ENCODE peak calls at places on chromosomes 6 and 20, in eight cellular contexts. T is uterus, K is GM23248, V is adrenal gland, A is fibroblast of lung, B is mesendoderm, Z is lower lobe of right lung, C is brain microvascular endothelial cell. Q is an unnamed sample.

GRCh38 chr20:17320456-17320855 is 93.6 kb downstream of the PCSK2 start:
- DNase-seq in T (no peak), K (peak), V (no peak), A (no peak), B (no peak), Z (no peak), C (no peak), Q (no peak)

GRCh38 chr20:64109390-64109747 is 2.0 kb upstream of the NPBWR2 start:
- DNase-seq in T (no peak), K (no peak), V (no peak), A (no peak), B (no peak), Z (no peak), C (no peak), Q (no peak)

GRCh38 chr6:136439514-136440186 is 110.6 kb downstream of the MAP7 start:
- DNase-seq in T (no peak), K (no peak), V (no peak), A (peak), B (no peak), Z (no peak), C (no peak), Q (no peak)

GRCh38 chr6:139568956-139569538 is 194.6 kb upstream of the CITED2 start:
- DNase-seq in T (no peak), K (peak), V (no peak), A (peak), B (peak), Z (no peak), C (peak), Q (peak)

GRCh38 chr6:8389034-8389818 is 46.1 kb downstream of the SLC35B3 start:
- DNase-seq in T (no peak), K (no peak), V (no peak), A (no peak), B (no peak), Z (no peak), C (no peak), Q (no peak)

GRCh38 chr6:163187201-163187600 is 227.3 kb upstream of the QKI start:
- DNase-seq in T (no peak), K (no peak), V (no peak), A (no peak), B (no peak), Z (no peak), C (no peak), Q (no peak)

GRCh38 chr20:32449057-32449889 is 91.1 kb downstream of the ASXL1 start:
- DNase-seq in T (no peak), K (no peak), V (no peak), A (no peak), B (no peak), Z (no peak), C (no peak), Q (no peak)

GRCh38 chr20:60010689-60011417 is 52.6 kb downstream of the CDH26 start:
- DNase-seq in T (no peak), K (no peak), V (no peak), A (no peak), B (no peak), Z (no peak), C (no peak), Q (no peak)

GRCh38 chr6:114342826-114343781 is at the start of gene HS3ST5:
- DNase-seq in T (no peak), K (peak), V (peak), A (peak), B (peak), Z (peak), C (peak), Q (peak)

GRCh38 chr6:147787407-147787806 is 278.9 kb downstream of the SAMD5 start:
- DNase-seq in T (no peak), K (no peak), V (no peak), A (no peak), B (no peak), Z (no peak), C (no peak), Q (no peak)

DNA sequence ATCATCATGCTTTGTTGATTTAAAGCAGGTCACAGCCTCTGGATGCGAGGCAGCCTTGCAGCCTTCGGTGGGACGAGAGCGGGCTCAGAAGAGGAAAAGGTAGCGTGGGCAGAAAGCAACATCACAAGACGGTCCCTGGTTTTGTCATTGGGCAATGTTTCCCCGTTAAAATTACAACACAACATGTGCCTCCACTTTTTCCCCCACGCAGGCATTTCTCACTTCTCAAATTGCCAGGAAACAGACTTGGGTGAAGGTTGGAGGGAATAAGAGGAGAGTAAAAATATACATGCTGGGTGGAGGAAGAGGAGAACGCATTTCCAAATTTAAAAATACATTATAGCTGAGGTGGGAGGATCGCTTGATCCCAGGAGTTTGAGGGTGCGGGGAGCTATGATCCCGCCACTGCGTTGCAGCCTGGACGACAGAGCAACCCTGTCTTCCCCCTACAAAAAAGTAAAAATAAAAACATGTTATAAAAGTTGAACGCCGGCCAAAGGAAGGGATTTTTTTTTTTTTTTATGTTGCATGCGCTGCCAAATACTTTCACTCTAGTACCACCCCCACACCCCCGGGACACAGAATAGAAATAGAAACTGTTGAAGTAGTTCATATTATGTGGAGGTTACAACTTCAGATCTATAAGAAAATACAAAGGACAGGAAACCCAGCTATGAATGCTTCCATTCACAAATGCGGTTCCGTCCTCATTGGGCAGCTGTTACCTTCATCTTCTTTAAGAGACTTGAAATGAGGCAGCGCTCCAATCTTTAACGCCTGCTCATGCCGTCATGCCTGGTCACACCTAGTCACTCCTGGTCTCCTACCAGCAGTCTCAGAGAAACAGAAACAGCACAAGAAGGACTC is 13.8 kb upstream of the NAA20 start:
- DNase-seq in T (peak), K (peak), V (no peak), A (peak), B (no peak), Z (no peak), C (peak), Q (no peak)
- H3K4me3 ChIP-seq in T (peak), K (no peak), V (no peak), A (no peak), B (no peak), Z (peak), C (no peak), Q (no peak)

GRCh38 chr6:28488916-28489365 is 26.7 kb downstream of the GPX6 start:
- DNase-seq in T (peak), K (peak), V (no peak), A (peak), B (peak), Z (no peak), C (peak), Q (peak)
- H3K4me3 ChIP-seq in T (peak), K (peak), V (no peak), A (peak), B (peak), Z (peak), C (peak), Q (peak)

GRCh38 chr6:100134297-100134696 is 140.3 kb upstream of the MCHR2 start:
- DNase-seq in T (no peak), K (no peak), V (no peak), A (no peak), B (no peak), Z (no peak), C (peak), Q (no peak)

GRCh38 chr6:100134703-100135102 is 140.7 kb upstream of the MCHR2 start:
- DNase-seq in T (no peak), K (peak), V (no peak), A (peak), B (no peak), Z (no peak), C (peak), Q (no peak)

GRCh38 chr6:100136590-100136989 is 142.6 kb upstream of the MCHR2 start:
- DNase-seq in T (no peak), K (no peak), V (no peak), A (no peak), B (no peak), Z (no peak), C (no peak), Q (no peak)

GRCh38 chr6:100137759-100138158 is 143.7 kb upstream of the MCHR2 start:
- DNase-seq in T (no peak), K (no peak), V (no peak), A (no peak), B (no peak), Z (no peak), C (no peak), Q (no peak)

GRCh38 chr6:100135977-100136376 is 142.0 kb upstream of the MCHR2 start:
- DNase-seq in T (no peak), K (no peak), V (no peak), A (no peak), B (no peak), Z (no peak), C (no peak), Q (no peak)
- H3K4me3 ChIP-seq in T (no peak), K (no peak), V (no peak), A (no peak), B (no peak), Z (no peak), C (no peak), Q (no peak)

DNA sequence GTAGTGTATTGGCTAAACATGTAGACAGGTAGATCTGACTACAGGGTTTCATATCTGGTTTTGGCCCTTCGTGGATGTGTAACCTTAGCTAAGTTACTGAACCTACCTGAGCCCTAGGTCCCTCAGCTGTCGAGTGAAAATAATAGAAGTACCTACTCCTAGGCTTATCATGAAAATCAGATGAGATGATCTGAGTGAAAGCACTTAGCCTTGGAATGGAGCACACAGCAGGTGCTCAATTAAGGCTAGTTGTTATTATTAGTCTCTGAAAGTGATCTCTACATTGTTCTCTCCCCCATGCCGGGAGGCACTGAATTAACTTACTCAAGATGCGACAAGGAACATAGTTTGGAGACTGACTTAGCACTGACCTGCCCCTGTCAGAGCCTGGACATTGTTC is 174.7 kb upstream of the ZNF217 start:
- DNase-seq in T (no peak), K (no peak), V (no peak), A (no peak), B (peak), Z (no peak), C (no peak), Q (no peak)
- H3K4me3 ChIP-seq in T (no peak), K (no peak), V (no peak), A (no peak), B (no peak), Z (no peak), C (no peak), Q (no peak)

DNA sequence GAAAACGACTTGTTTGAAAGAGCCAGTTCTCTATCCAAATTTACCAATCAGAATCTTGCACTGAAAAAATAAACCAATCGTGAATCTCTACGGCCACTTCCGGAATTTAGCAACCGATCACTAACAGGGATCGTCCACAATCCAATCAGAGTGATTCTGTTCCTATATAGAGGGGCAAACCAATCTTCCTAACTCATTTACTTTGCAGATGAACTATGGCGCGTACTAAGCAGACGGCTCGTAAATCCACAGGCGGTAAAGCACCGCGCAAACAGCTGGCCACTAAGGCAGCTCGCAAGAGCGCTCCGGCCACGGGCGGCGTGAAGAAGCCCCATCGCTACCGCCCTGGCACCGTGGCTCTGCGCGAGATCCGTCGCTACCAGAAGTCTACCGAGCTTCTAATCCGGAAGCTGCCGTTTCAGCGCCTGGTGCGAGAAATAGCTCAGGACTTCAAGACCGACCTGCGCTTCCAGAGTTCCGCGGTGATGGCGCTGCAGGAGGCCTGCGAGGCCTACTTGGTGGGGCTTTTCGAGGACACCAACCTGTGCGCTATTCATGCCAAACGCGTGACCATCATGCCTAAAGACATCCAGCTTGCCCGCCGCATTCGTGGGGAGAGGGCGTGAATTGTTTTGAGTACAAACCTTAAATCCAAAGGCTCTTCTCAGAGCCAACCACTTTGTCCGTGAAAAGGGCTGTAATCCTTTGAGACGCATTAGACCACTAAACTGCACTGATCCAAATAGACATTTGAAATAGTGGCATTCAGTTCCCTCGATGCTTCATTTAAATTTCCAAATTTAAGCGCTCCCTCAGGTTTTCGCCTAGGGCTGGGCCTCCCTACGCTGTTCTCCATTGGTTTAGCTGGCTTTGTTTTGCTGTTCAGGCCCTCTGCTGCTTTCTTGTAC is 138.0 kb downstream of the HFE start:
- DNase-seq in T (no peak), K (peak), V (peak), A (peak), B (peak), Z (no peak), C (peak), Q (peak)
- H3K4me3 ChIP-seq in T (peak), K (peak), V (no peak), A (peak), B (peak), Z (peak), C (peak), Q (peak)

GRCh38 chr6:68559716-68560115 is 75.4 kb upstream of the ADGRB3 start:
- DNase-seq in T (no peak), K (no peak), V (no peak), A (peak), B (peak), Z (no peak), C (no peak), Q (peak)

DNA sequence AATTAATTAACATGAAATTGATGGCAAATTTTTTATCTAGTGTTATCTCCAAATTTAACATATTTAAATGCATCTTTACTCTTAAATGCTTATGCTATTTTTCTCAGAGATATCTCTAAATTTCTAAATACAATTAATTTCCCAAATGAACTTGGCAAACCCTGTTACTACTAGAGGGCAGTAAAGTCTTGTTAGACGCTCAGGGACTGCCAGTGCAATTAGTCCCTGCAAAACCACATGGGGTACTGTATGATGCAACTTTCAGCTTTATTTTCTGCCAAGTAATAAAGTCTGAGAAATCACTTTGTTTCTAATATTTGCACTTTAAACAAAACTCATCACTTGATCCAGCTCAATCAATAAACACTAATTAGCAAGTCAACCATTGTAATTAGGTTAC is 76.0 kb upstream of the ADGRB3 start:
- DNase-seq in T (no peak), K (no peak), V (no peak), A (no peak), B (peak), Z (no peak), C (no peak), Q (peak)
- H3K4me3 ChIP-seq in T (no peak), K (no peak), V (no peak), A (no peak), B (no peak), Z (no peak), C (no peak), Q (no peak)

GRCh38 chr6:144093658-144094057 is 1.7 kb downstream of the SF3B5 start:
- DNase-seq in T (no peak), K (no peak), V (no peak), A (no peak), B (no peak), Z (no peak), C (no peak), Q (no peak)
- H3K4me3 ChIP-seq in T (no peak), K (peak), V (no peak), A (peak), B (no peak), Z (no peak), C (no peak), Q (no peak)

DNA sequence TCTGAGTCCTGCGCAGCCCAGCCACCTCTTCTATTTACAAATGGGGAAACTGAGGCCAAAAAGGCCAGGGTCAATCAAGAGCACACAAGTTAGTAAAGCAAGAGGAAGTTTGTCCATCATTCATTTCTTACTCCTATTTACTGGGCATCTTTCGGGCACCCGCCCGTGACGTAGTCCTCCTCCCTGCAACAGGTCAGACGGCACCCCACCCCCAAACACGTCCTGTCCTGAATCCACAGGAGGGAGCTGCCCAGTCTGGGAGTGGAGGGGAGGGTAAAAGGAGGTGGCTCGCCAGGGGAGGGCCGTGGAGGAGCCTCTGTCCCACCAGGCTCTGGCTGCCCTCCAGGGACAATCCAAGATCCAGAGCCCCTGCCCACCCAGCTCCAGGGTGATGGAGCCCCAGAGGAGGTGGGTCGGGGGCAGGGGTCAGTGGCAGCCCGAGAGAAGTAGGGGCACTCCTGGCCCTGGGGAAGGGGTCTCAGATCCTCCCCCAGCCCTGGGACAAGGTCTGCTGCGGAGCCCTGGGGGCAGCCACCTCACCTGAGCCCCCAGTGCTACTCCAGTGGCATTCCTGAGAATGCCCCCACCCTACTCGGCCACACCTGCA is 2.5 kb upstream of the LAMA5 start:
- DNase-seq in T (no peak), K (no peak), V (no peak), A (no peak), B (no peak), Z (no peak), C (no peak), Q (no peak)
- H3K4me3 ChIP-seq in T (no peak), K (no peak), V (no peak), A (no peak), B (no peak), Z (no peak), C (no peak), Q (no peak)